ENCODE peak calls at places on chromosome 6, in seven cellular contexts. One of them, this sample, is unnamed.

GRCh38 chr6:41818271-41819054 is 31.0 kb downstream of the TOMM6 start:
- DNase-seq in central memory CD4-positive, alpha-beta T cell: no peak
- DNase-seq in activated T-cell treated with anti-CD3 and anti-CD28 coated beads for 1 hour: no peak
- DNase-seq in AG08395: no peak
- DNase-seq in A549: no peak
- DNase-seq in foreskin fibroblast: no peak
- DNase-seq in hypothalamus: no peak
- DNase-seq in this sample: no peak

GRCh38 chr6:92688328-92688727 is 731.0 kb downstream of the EPHA7 start:
- DNase-seq in hypothalamus: no peak
- DNase-seq in central memory CD4-positive, alpha-beta T cell: no peak
- DNase-seq in activated T-cell treated with anti-CD3 and anti-CD28 coated beads for 1 hour: no peak
- DNase-seq in foreskin fibroblast: no peak
- DNase-seq in A549: no peak
- DNase-seq in AG08395: no peak
- DNase-seq in this sample: no peak

GRCh38 chr6:144379356-144379755 is 94.2 kb downstream of the UTRN start:
- DNase-seq in AG08395: no peak
- DNase-seq in activated T-cell treated with anti-CD3 and anti-CD28 coated beads for 1 hour: no peak
- DNase-seq in hypothalamus: no peak
- DNase-seq in central memory CD4-positive, alpha-beta T cell: no peak
- DNase-seq in A549: no peak
- DNase-seq in foreskin fibroblast: peak
- DNase-seq in this sample: no peak

GRCh38 chr6:170211404-170212025 is 79.4 kb downstream of the DLL1 start:
- DNase-seq in foreskin fibroblast: no peak
- DNase-seq in A549: no peak
- DNase-seq in central memory CD4-positive, alpha-beta T cell: no peak
- DNase-seq in hypothalamus: no peak
- DNase-seq in AG08395: no peak
- DNase-seq in activated T-cell treated with anti-CD3 and anti-CD28 coated beads for 1 hour: no peak
- DNase-seq in this sample: no peak

GRCh38 chr6:82968708-82969107 is 96.9 kb downstream of the UBE3D start:
- DNase-seq in AG08395: no peak
- DNase-seq in activated T-cell treated with anti-CD3 and anti-CD28 coated beads for 1 hour: no peak
- DNase-seq in hypothalamus: no peak
- DNase-seq in foreskin fibroblast: no peak
- DNase-seq in A549: no peak
- DNase-seq in central memory CD4-positive, alpha-beta T cell: no peak
- DNase-seq in this sample: no peak

GRCh38 chr6:111430605-111431378 is 52.2 kb downstream of the REV3L start:
- DNase-seq in central memory CD4-positive, alpha-beta T cell: no peak
- DNase-seq in hypothalamus: no peak
- DNase-seq in foreskin fibroblast: no peak
- DNase-seq in A549: no peak
- DNase-seq in AG08395: no peak
- DNase-seq in activated T-cell treated with anti-CD3 and anti-CD28 coated beads for 1 hour: no peak
- DNase-seq in this sample: no peak

GRCh38 chr6:27867051-27867940 is 44.9 kb downstream of the OR2B2 start:
- DNase-seq in foreskin fibroblast: peak
- DNase-seq in A549: no peak
- DNase-seq in central memory CD4-positive, alpha-beta T cell: peak
- DNase-seq in activated T-cell treated with anti-CD3 and anti-CD28 coated beads for 1 hour: peak
- DNase-seq in hypothalamus: no peak
- DNase-seq in AG08395: peak
- DNase-seq in this sample: peak

GRCh38 chr6:121506761-121507754 is 71.6 kb downstream of the GJA1 start:
- DNase-seq in activated T-cell treated with anti-CD3 and anti-CD28 coated beads for 1 hour: no peak
- DNase-seq in foreskin fibroblast: peak
- DNase-seq in central memory CD4-positive, alpha-beta T cell: no peak
- DNase-seq in hypothalamus: no peak
- DNase-seq in AG08395: peak
- DNase-seq in A549: no peak
- DNase-seq in this sample: no peak

GRCh38 chr6:69179681-69180080 is 544.6 kb downstream of the ADGRB3 start:
- DNase-seq in A549: no peak
- DNase-seq in central memory CD4-positive, alpha-beta T cell: no peak
- DNase-seq in AG08395: no peak
- DNase-seq in hypothalamus: no peak
- DNase-seq in foreskin fibroblast: no peak
- DNase-seq in activated T-cell treated with anti-CD3 and anti-CD28 coated beads for 1 hour: no peak
- DNase-seq in this sample: no peak

GRCh38 chr6:3162565-3163247 is 5.4 kb upstream of the TUBB2A start:
- DNase-seq in A549: peak
- DNase-seq in foreskin fibroblast: peak
- DNase-seq in activated T-cell treated with anti-CD3 and anti-CD28 coated beads for 1 hour: peak
- DNase-seq in AG08395: peak
- DNase-seq in hypothalamus: peak
- DNase-seq in central memory CD4-positive, alpha-beta T cell: peak
- DNase-seq in this sample: peak

GRCh38 chr6:137363805-137364138 is 130.4 kb downstream of the OLIG3 start:
- DNase-seq in foreskin fibroblast: peak
- DNase-seq in hypothalamus: no peak
- DNase-seq in A549: no peak
- DNase-seq in central memory CD4-positive, alpha-beta T cell: peak
- DNase-seq in AG08395: peak
- DNase-seq in activated T-cell treated with anti-CD3 and anti-CD28 coated beads for 1 hour: no peak
- DNase-seq in this sample: no peak

GRCh38 chr6:90548001-90548400 is 38.9 kb downstream of the MAP3K7 start:
- DNase-seq in AG08395: no peak
- DNase-seq in activated T-cell treated with anti-CD3 and anti-CD28 coated beads for 1 hour: no peak
- DNase-seq in A549: no peak
- DNase-seq in foreskin fibroblast: no peak
- DNase-seq in central memory CD4-positive, alpha-beta T cell: no peak
- DNase-seq in hypothalamus: no peak
- DNase-seq in this sample: no peak

GRCh38 chr6:126377594-126378153 is 37.8 kb downstream of the CENPW start:
- DNase-seq in activated T-cell treated with anti-CD3 and anti-CD28 coated beads for 1 hour: no peak
- DNase-seq in central memory CD4-positive, alpha-beta T cell: no peak
- DNase-seq in A549: no peak
- DNase-seq in foreskin fibroblast: no peak
- DNase-seq in hypothalamus: no peak
- DNase-seq in AG08395: no peak
- DNase-seq in this sample: no peak

GRCh38 chr6:87791485-87791884 is 89.5 kb upstream of the AKIRIN2 start:
- DNase-seq in A549: no peak
- DNase-seq in hypothalamus: no peak
- DNase-seq in central memory CD4-positive, alpha-beta T cell: no peak
- DNase-seq in foreskin fibroblast: no peak
- DNase-seq in activated T-cell treated with anti-CD3 and anti-CD28 coated beads for 1 hour: no peak
- DNase-seq in AG08395: no peak
- DNase-seq in this sample: no peak

GRCh38 chr6:16982827-16983226 is 119.0 kb upstream of the STMND1 start:
- DNase-seq in foreskin fibroblast: peak
- DNase-seq in central memory CD4-positive, alpha-beta T cell: no peak
- DNase-seq in activated T-cell treated with anti-CD3 and anti-CD28 coated beads for 1 hour: no peak
- DNase-seq in hypothalamus: no peak
- DNase-seq in AG08395: peak
- DNase-seq in A549: no peak
- DNase-seq in this sample: no peak

This sample was measured in activated effector memory CD4-positive, alpha-beta T cell treated with Interleukin-2 at 50 U/mL for 16 hours.